ENCODE peak calls at places on chromosomes 2 and 18, in eight cellular contexts. One of them, this sample, is unnamed.

GRCh38 chr18:70039186-70039585 is 91.5 kb upstream of the CD226 start:
- DNase-seq in ovary: no peak
- DNase-seq in astrocyte of the cerebellum: no peak
- DNase-seq in PC-3: no peak
- DNase-seq in GM23338: no peak
- DNase-seq in fibroblast of mammary gland: no peak
- DNase-seq in mammary epithelial cell: no peak
- DNase-seq in cardiac fibroblast: no peak
- DNase-seq in this sample: no peak

GRCh38 chr2:112032615-112033457 is 22.2 kb upstream of the TMEM87B start:
- DNase-seq in ovary: no peak
- DNase-seq in astrocyte of the cerebellum: peak
- DNase-seq in PC-3: peak
- DNase-seq in GM23338: no peak
- DNase-seq in fibroblast of mammary gland: peak
- DNase-seq in mammary epithelial cell: peak
- DNase-seq in cardiac fibroblast: peak
- DNase-seq in this sample: no peak

GRCh38 chr18:12304351-12305210 is 3.5 kb upstream of the TUBB6 start:
- DNase-seq in ovary: no peak
- DNase-seq in astrocyte of the cerebellum: no peak
- DNase-seq in PC-3: peak
- DNase-seq in GM23338: no peak
- DNase-seq in fibroblast of mammary gland: no peak
- DNase-seq in mammary epithelial cell: peak
- DNase-seq in cardiac fibroblast: no peak
- DNase-seq in this sample: no peak

GRCh38 chr2:102116675-102117471 is 25.7 kb upstream of the IL1R1 start:
- DNase-seq in ovary: no peak
- DNase-seq in astrocyte of the cerebellum: no peak
- DNase-seq in PC-3: no peak
- DNase-seq in GM23338: no peak
- DNase-seq in fibroblast of mammary gland: peak
- DNase-seq in mammary epithelial cell: no peak
- DNase-seq in cardiac fibroblast: peak
- DNase-seq in this sample: no peak

GRCh38 chr18:41665210-41665609 is 289.8 kb upstream of the PIK3C3 start:
- DNase-seq in ovary: no peak
- DNase-seq in astrocyte of the cerebellum: no peak
- DNase-seq in PC-3: no peak
- DNase-seq in GM23338: no peak
- DNase-seq in fibroblast of mammary gland: no peak
- DNase-seq in mammary epithelial cell: no peak
- DNase-seq in cardiac fibroblast: no peak
- DNase-seq in this sample: no peak

GRCh38 chr18:53795610-53796009 is 428.9 kb downstream of the MBD2 start:
- DNase-seq in ovary: no peak
- DNase-seq in astrocyte of the cerebellum: no peak
- DNase-seq in PC-3: no peak
- DNase-seq in GM23338: no peak
- DNase-seq in fibroblast of mammary gland: no peak
- DNase-seq in mammary epithelial cell: no peak
- DNase-seq in cardiac fibroblast: no peak
- DNase-seq in this sample: no peak

GRCh38 chr2:69652206-69652605 is 8.7 kb upstream of the AAK1 start:
- DNase-seq in ovary: no peak
- DNase-seq in astrocyte of the cerebellum: no peak
- DNase-seq in PC-3: peak
- DNase-seq in GM23338: no peak
- DNase-seq in fibroblast of mammary gland: peak
- DNase-seq in mammary epithelial cell: peak
- DNase-seq in cardiac fibroblast: peak
- DNase-seq in this sample: no peak

GRCh38 chr18:76209597-76209996 is 285.4 kb downstream of the ZNF516 start:
- DNase-seq in ovary: no peak
- DNase-seq in astrocyte of the cerebellum: peak
- DNase-seq in PC-3: peak
- DNase-seq in GM23338: no peak
- DNase-seq in fibroblast of mammary gland: peak
- DNase-seq in mammary epithelial cell: peak
- DNase-seq in cardiac fibroblast: peak
- DNase-seq in this sample: no peak

GRCh38 chr2:26442707-26443106 is 35.2 kb downstream of the OTOF start:
- DNase-seq in ovary: no peak
- DNase-seq in astrocyte of the cerebellum: no peak
- DNase-seq in PC-3: no peak
- DNase-seq in GM23338: no peak
- DNase-seq in fibroblast of mammary gland: no peak
- DNase-seq in mammary epithelial cell: no peak
- DNase-seq in cardiac fibroblast: no peak
- DNase-seq in this sample: no peak

GRCh38 chr2:224777563-224777939 is 61.4 kb upstream of the CCDC195 start:
- DNase-seq in ovary: no peak
- DNase-seq in astrocyte of the cerebellum: no peak
- DNase-seq in PC-3: no peak
- DNase-seq in GM23338: no peak
- DNase-seq in fibroblast of mammary gland: no peak
- DNase-seq in mammary epithelial cell: peak
- DNase-seq in cardiac fibroblast: peak
- DNase-seq in this sample: no peak

GRCh38 chr18:72261562-72261961 is 282.6 kb downstream of the CBLN2 start:
- DNase-seq in ovary: no peak
- DNase-seq in astrocyte of the cerebellum: no peak
- DNase-seq in PC-3: no peak
- DNase-seq in GM23338: no peak
- DNase-seq in fibroblast of mammary gland: no peak
- DNase-seq in mammary epithelial cell: no peak
- DNase-seq in cardiac fibroblast: no peak
- DNase-seq in this sample: no peak

GRCh38 chr2:120680136-120680761 is 55.4 kb upstream of the GLI2 start:
- DNase-seq in ovary: peak
- DNase-seq in astrocyte of the cerebellum: peak
- DNase-seq in PC-3: peak
- DNase-seq in GM23338: peak
- DNase-seq in fibroblast of mammary gland: peak
- DNase-seq in mammary epithelial cell: peak
- DNase-seq in cardiac fibroblast: peak
- DNase-seq in this sample: peak
- TF ChIP-seq CTCF in ovary: peak
- TF ChIP-seq CTCF in astrocyte of the cerebellum: peak
- TF ChIP-seq CTCF in PC-3: peak
- TF ChIP-seq CTCF in GM23338: peak
- TF ChIP-seq CTCF in fibroblast of mammary gland: peak
- TF ChIP-seq CTCF in mammary epithelial cell: peak
- TF ChIP-seq CTCF in cardiac fibroblast: peak
- TF ChIP-seq CTCF in this sample: peak

GRCh38 chr2:9846554-9846953 is 3.3 kb downstream of the TAF1B start:
- DNase-seq in ovary: no peak
- DNase-seq in astrocyte of the cerebellum: no peak
- DNase-seq in PC-3: peak
- DNase-seq in GM23338: no peak
- DNase-seq in fibroblast of mammary gland: peak
- DNase-seq in mammary epithelial cell: peak
- DNase-seq in cardiac fibroblast: peak
- DNase-seq in this sample: no peak

GRCh38 chr2:9844581-9844980 is 1.3 kb downstream of the TAF1B start:
- DNase-seq in ovary: no peak
- DNase-seq in astrocyte of the cerebellum: peak
- DNase-seq in PC-3: peak
- DNase-seq in GM23338: no peak
- DNase-seq in fibroblast of mammary gland: peak
- DNase-seq in mammary epithelial cell: no peak
- DNase-seq in cardiac fibroblast: peak
- DNase-seq in this sample: peak

GRCh38 chr2:9842487-9843228 is 616 bp upstream of the TAF1B start:
- DNase-seq in ovary: no peak
- DNase-seq in astrocyte of the cerebellum: no peak
- DNase-seq in PC-3: no peak
- DNase-seq in GM23338: no peak
- DNase-seq in fibroblast of mammary gland: no peak
- DNase-seq in mammary epithelial cell: no peak
- DNase-seq in cardiac fibroblast: no peak
- DNase-seq in this sample: no peak

GRCh38 chr2:9844036-9844483 is 786 bp downstream of the TAF1B start:
- DNase-seq in ovary: no peak
- DNase-seq in astrocyte of the cerebellum: no peak
- DNase-seq in PC-3: peak
- DNase-seq in GM23338: peak
- DNase-seq in fibroblast of mammary gland: peak
- DNase-seq in mammary epithelial cell: no peak
- DNase-seq in cardiac fibroblast: peak
- DNase-seq in this sample: no peak

GRCh38 chr2:9843229-9844035 is at the start of gene TAF1B:
- DNase-seq in ovary: peak
- DNase-seq in astrocyte of the cerebellum: peak
- DNase-seq in PC-3: peak
- DNase-seq in GM23338: peak
- DNase-seq in fibroblast of mammary gland: peak
- DNase-seq in mammary epithelial cell: peak
- DNase-seq in cardiac fibroblast: peak
- DNase-seq in this sample: peak
- TF ChIP-seq CTCF in ovary: no peak
- TF ChIP-seq CTCF in astrocyte of the cerebellum: peak
- TF ChIP-seq CTCF in PC-3: peak
- TF ChIP-seq CTCF in GM23338: peak
- TF ChIP-seq CTCF in fibroblast of mammary gland: peak
- TF ChIP-seq CTCF in mammary epithelial cell: peak
- TF ChIP-seq CTCF in cardiac fibroblast: peak
- TF ChIP-seq CTCF in this sample: no peak

DNA sequence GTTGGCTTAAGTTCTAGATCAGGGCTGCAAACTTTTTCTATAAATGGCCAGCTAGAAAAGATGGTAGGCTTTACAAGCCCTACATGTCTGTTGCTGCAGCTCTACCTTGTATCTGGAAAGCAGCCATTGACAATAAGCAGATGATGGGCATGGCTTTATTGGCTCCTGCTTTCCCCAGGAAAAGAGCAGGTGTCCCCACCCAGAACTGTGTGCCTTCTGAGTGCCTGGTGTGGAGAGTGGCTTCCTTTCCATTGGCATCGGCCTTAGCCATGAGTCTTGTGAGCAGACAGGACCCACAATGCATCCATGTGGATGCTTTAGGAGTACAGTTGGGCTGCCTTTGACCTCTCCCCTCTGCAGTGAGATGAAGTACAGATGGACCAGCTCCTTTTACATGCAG is 120.2 kb downstream of the CD8B2 start:
- DNase-seq in ovary: no peak
- DNase-seq in astrocyte of the cerebellum: no peak
- DNase-seq in PC-3: no peak
- DNase-seq in GM23338: no peak
- DNase-seq in fibroblast of mammary gland: no peak
- DNase-seq in mammary epithelial cell: no peak
- DNase-seq in cardiac fibroblast: no peak
- DNase-seq in this sample: no peak
- TF ChIP-seq CTCF in ovary: no peak
- TF ChIP-seq CTCF in astrocyte of the cerebellum: no peak
- TF ChIP-seq CTCF in PC-3: no peak
- TF ChIP-seq CTCF in GM23338: no peak
- TF ChIP-seq CTCF in fibroblast of mammary gland: no peak
- TF ChIP-seq CTCF in mammary epithelial cell: no peak
- TF ChIP-seq CTCF in cardiac fibroblast: no peak
- TF ChIP-seq CTCF in this sample: no peak

GRCh38 chr2:189702071-189702470 is 27.6 kb downstream of the ANKAR start:
- DNase-seq in ovary: no peak
- DNase-seq in astrocyte of the cerebellum: no peak
- DNase-seq in PC-3: peak
- DNase-seq in GM23338: peak
- DNase-seq in fibroblast of mammary gland: peak
- DNase-seq in mammary epithelial cell: no peak
- DNase-seq in cardiac fibroblast: peak
- DNase-seq in this sample: no peak
- TF ChIP-seq CTCF in ovary: no peak
- TF ChIP-seq CTCF in astrocyte of the cerebellum: peak
- TF ChIP-seq CTCF in PC-3: peak
- TF ChIP-seq CTCF in GM23338: peak
- TF ChIP-seq CTCF in fibroblast of mammary gland: no peak
- TF ChIP-seq CTCF in mammary epithelial cell: no peak
- TF ChIP-seq CTCF in cardiac fibroblast: peak
- TF ChIP-seq CTCF in this sample: no peak

GRCh38 chr2:106577252-106577651 is 90.1 kb downstream of the CD8B2 start:
- DNase-seq in ovary: no peak
- DNase-seq in astrocyte of the cerebellum: no peak
- DNase-seq in PC-3: no peak
- DNase-seq in GM23338: no peak
- DNase-seq in fibroblast of mammary gland: no peak
- DNase-seq in mammary epithelial cell: no peak
- DNase-seq in cardiac fibroblast: no peak
- DNase-seq in this sample: no peak

GRCh38 chr2:106570316-106570715 is 83.2 kb downstream of the CD8B2 start:
- DNase-seq in ovary: no peak
- DNase-seq in astrocyte of the cerebellum: no peak
- DNase-seq in PC-3: no peak
- DNase-seq in GM23338: no peak
- DNase-seq in fibroblast of mammary gland: no peak
- DNase-seq in mammary epithelial cell: no peak
- DNase-seq in cardiac fibroblast: no peak
- DNase-seq in this sample: no peak

GRCh38 chr2:106575955-106576354 is 88.8 kb downstream of the CD8B2 start:
- DNase-seq in ovary: peak
- DNase-seq in astrocyte of the cerebellum: peak
- DNase-seq in PC-3: no peak
- DNase-seq in GM23338: peak
- DNase-seq in fibroblast of mammary gland: peak
- DNase-seq in mammary epithelial cell: no peak
- DNase-seq in cardiac fibroblast: peak
- DNase-seq in this sample: no peak

GRCh38 chr2:106572541-106573148 is 85.5 kb downstream of the CD8B2 start:
- DNase-seq in ovary: no peak
- DNase-seq in astrocyte of the cerebellum: no peak
- DNase-seq in PC-3: peak
- DNase-seq in GM23338: peak
- DNase-seq in fibroblast of mammary gland: peak
- DNase-seq in mammary epithelial cell: no peak
- DNase-seq in cardiac fibroblast: peak
- DNase-seq in this sample: no peak
- TF ChIP-seq CTCF in ovary: no peak
- TF ChIP-seq CTCF in astrocyte of the cerebellum: peak
- TF ChIP-seq CTCF in PC-3: peak
- TF ChIP-seq CTCF in GM23338: peak
- TF ChIP-seq CTCF in fibroblast of mammary gland: peak
- TF ChIP-seq CTCF in mammary epithelial cell: peak
- TF ChIP-seq CTCF in cardiac fibroblast: peak
- TF ChIP-seq CTCF in this sample: peak

This sample was measured in GM10248.